ENCODE peak calls at places on chromosomes 16 and 17, in nine cellular contexts. One of them, this sample, is unnamed.

GRCh38 chr16:67399218-67399733 is 6.0 kb upstream of the TPPP3 start:
- DNase-seq in cardiac muscle cell: peak; percentile 33
- DNase-seq in left ventricle myocardium inferior: no peak
- DNase-seq in ascending aorta: no peak
- DNase-seq in HCT116: no peak
- DNase-seq in K562: peak; percentile 75
- DNase-seq in neural progenitor cell: peak; percentile 90
- DNase-seq in PC-3: peak; percentile 17
- DNase-seq in esophagus squamous epithelium: no peak
- DNase-seq in this sample: no peak

GRCh38 chr16:19088341-19088916 is 21.0 kb downstream of the COQ7 start:
- DNase-seq in cardiac muscle cell: no peak
- DNase-seq in left ventricle myocardium inferior: no peak
- DNase-seq in ascending aorta: no peak
- DNase-seq in HCT116: no peak
- DNase-seq in K562: no peak
- DNase-seq in neural progenitor cell: no peak
- DNase-seq in PC-3: no peak
- DNase-seq in esophagus squamous epithelium: no peak
- DNase-seq in this sample: no peak

GRCh38 chr16:11857161-11857560 is 5.8 kb upstream of the RSL1D1 start:
- DNase-seq in cardiac muscle cell: no peak
- DNase-seq in left ventricle myocardium inferior: no peak
- DNase-seq in ascending aorta: no peak
- DNase-seq in HCT116: no peak
- DNase-seq in K562: no peak
- DNase-seq in neural progenitor cell: no peak
- DNase-seq in PC-3: peak; percentile 24
- DNase-seq in esophagus squamous epithelium: no peak
- DNase-seq in this sample: no peak

GRCh38 chr16:88939814-88940195 is 37.2 kb downstream of the CBFA2T3 start:
- DNase-seq in cardiac muscle cell: no peak
- DNase-seq in left ventricle myocardium inferior: peak; percentile 67
- DNase-seq in ascending aorta: no peak
- DNase-seq in HCT116: no peak
- DNase-seq in K562: no peak
- DNase-seq in neural progenitor cell: no peak
- DNase-seq in PC-3: no peak
- DNase-seq in esophagus squamous epithelium: no peak
- DNase-seq in this sample: no peak

GRCh38 chr17:49521521-49522185 is 26.6 kb downstream of the NGFR start:
- DNase-seq in cardiac muscle cell: peak; percentile 51
- DNase-seq in left ventricle myocardium inferior: no peak
- DNase-seq in ascending aorta: no peak
- DNase-seq in HCT116: no peak
- DNase-seq in K562: no peak
- DNase-seq in neural progenitor cell: no peak
- DNase-seq in PC-3: no peak
- DNase-seq in esophagus squamous epithelium: no peak
- DNase-seq in this sample: no peak

GRCh38 chr17:32118835-32119234 is 23.5 kb upstream of the RHOT1 start:
- DNase-seq in cardiac muscle cell: no peak
- DNase-seq in left ventricle myocardium inferior: no peak
- DNase-seq in ascending aorta: no peak
- DNase-seq in HCT116: no peak
- DNase-seq in K562: no peak
- DNase-seq in neural progenitor cell: no peak
- DNase-seq in PC-3: no peak
- DNase-seq in esophagus squamous epithelium: no peak
- DNase-seq in this sample: no peak

GRCh38 chr16:4660454-4661007 is 32.8 kb upstream of the NUDT16L1 start:
- DNase-seq in cardiac muscle cell: peak; percentile 64
- DNase-seq in left ventricle myocardium inferior: peak; percentile 51
- DNase-seq in ascending aorta: no peak
- DNase-seq in HCT116: no peak
- DNase-seq in K562: peak; percentile 19
- DNase-seq in neural progenitor cell: no peak
- DNase-seq in PC-3: no peak
- DNase-seq in esophagus squamous epithelium: no peak
- DNase-seq in this sample: no peak

GRCh38 chr16:22903716-22904115 is 89.8 kb downstream of the HS3ST2 start:
- DNase-seq in cardiac muscle cell: no peak
- DNase-seq in left ventricle myocardium inferior: no peak
- DNase-seq in ascending aorta: no peak
- DNase-seq in HCT116: no peak
- DNase-seq in K562: no peak
- DNase-seq in neural progenitor cell: no peak
- DNase-seq in PC-3: no peak
- DNase-seq in esophagus squamous epithelium: no peak
- DNase-seq in this sample: no peak

GRCh38 chr16:82694239-82694874 is 67.6 kb downstream of the CDH13 start:
- DNase-seq in cardiac muscle cell: peak; percentile 43
- DNase-seq in left ventricle myocardium inferior: no peak
- DNase-seq in ascending aorta: no peak
- DNase-seq in HCT116: no peak
- DNase-seq in K562: no peak
- DNase-seq in neural progenitor cell: no peak
- DNase-seq in PC-3: peak; percentile 67
- DNase-seq in esophagus squamous epithelium: no peak
- DNase-seq in this sample: no peak

GRCh38 chr16:84582958-84583516 is 34.8 kb downstream of the COTL1 start:
- DNase-seq in cardiac muscle cell: peak; percentile 77
- DNase-seq in left ventricle myocardium inferior: no peak
- DNase-seq in ascending aorta: no peak
- DNase-seq in HCT116: no peak
- DNase-seq in K562: no peak
- DNase-seq in neural progenitor cell: no peak
- DNase-seq in PC-3: no peak
- DNase-seq in esophagus squamous epithelium: no peak
- DNase-seq in this sample: no peak

GRCh38 chr16:56824335-56824734 is 40.7 kb upstream of the SLC12A3 start:
- DNase-seq in cardiac muscle cell: no peak
- DNase-seq in left ventricle myocardium inferior: peak; percentile 16
- DNase-seq in ascending aorta: no peak
- DNase-seq in HCT116: no peak
- DNase-seq in K562: no peak
- DNase-seq in neural progenitor cell: peak; percentile 52
- DNase-seq in PC-3: no peak
- DNase-seq in esophagus squamous epithelium: no peak
- DNase-seq in this sample: no peak

GRCh38 chr16:10729649-10730048 is 14.0 kb upstream of the NUBP1 start:
- DNase-seq in cardiac muscle cell: peak; percentile 43
- DNase-seq in left ventricle myocardium inferior: no peak
- DNase-seq in ascending aorta: no peak
- DNase-seq in HCT116: peak; percentile 54
- DNase-seq in K562: no peak
- DNase-seq in neural progenitor cell: peak; percentile 16
- DNase-seq in PC-3: peak; percentile 89
- DNase-seq in esophagus squamous epithelium: no peak
- DNase-seq in this sample: no peak

GRCh38 chr16:55944377-55944802 is 69.2 kb upstream of the CES5A start:
- DNase-seq in cardiac muscle cell: peak; percentile 88
- DNase-seq in left ventricle myocardium inferior: peak; percentile 61
- DNase-seq in ascending aorta: peak; percentile 10
- DNase-seq in HCT116: peak; percentile 23
- DNase-seq in K562: peak; percentile 67
- DNase-seq in neural progenitor cell: peak; percentile 79
- DNase-seq in PC-3: peak; percentile 59
- DNase-seq in esophagus squamous epithelium: no peak
- DNase-seq in this sample: peak; percentile 8

GRCh38 chr17:65388911-65389310 is 172.5 kb downstream of the AXIN2 start:
- DNase-seq in cardiac muscle cell: no peak
- DNase-seq in left ventricle myocardium inferior: no peak
- DNase-seq in ascending aorta: no peak
- DNase-seq in HCT116: no peak
- DNase-seq in K562: no peak
- DNase-seq in neural progenitor cell: no peak
- DNase-seq in PC-3: no peak
- DNase-seq in esophagus squamous epithelium: no peak
- DNase-seq in this sample: no peak

GRCh38 chr17:82216301-82217119 is 3.9 kb upstream of the CCDC57 start:
- DNase-seq in cardiac muscle cell: peak; percentile 87
- DNase-seq in left ventricle myocardium inferior: peak; percentile 66
- DNase-seq in ascending aorta: peak; percentile 67
- DNase-seq in HCT116: peak; percentile 85
- DNase-seq in K562: no peak
- DNase-seq in neural progenitor cell: no peak
- DNase-seq in PC-3: peak; percentile 92
- DNase-seq in esophagus squamous epithelium: no peak
- DNase-seq in this sample: no peak

GRCh38 chr17:61809816-61810392 is 53.4 kb downstream of the BRIP1 start:
- DNase-seq in cardiac muscle cell: peak; percentile 78
- DNase-seq in left ventricle myocardium inferior: no peak
- DNase-seq in ascending aorta: no peak
- DNase-seq in HCT116: no peak
- DNase-seq in K562: no peak
- DNase-seq in neural progenitor cell: no peak
- DNase-seq in PC-3: peak; percentile 73
- DNase-seq in esophagus squamous epithelium: no peak
- DNase-seq in this sample: no peak

GRCh38 chr17:77461277-77462057 is 320.7 kb downstream of the SEC14L1 start:
- DNase-seq in cardiac muscle cell: no peak
- DNase-seq in left ventricle myocardium inferior: no peak
- DNase-seq in ascending aorta: no peak
- DNase-seq in HCT116: no peak
- DNase-seq in K562: no peak
- DNase-seq in neural progenitor cell: no peak
- DNase-seq in PC-3: no peak
- DNase-seq in esophagus squamous epithelium: no peak
- DNase-seq in this sample: no peak

GRCh38 chr16:48201515-48202201 is 42.4 kb upstream of the LONP2 start:
- DNase-seq in cardiac muscle cell: no peak
- DNase-seq in left ventricle myocardium inferior: no peak
- DNase-seq in ascending aorta: no peak
- DNase-seq in HCT116: no peak
- DNase-seq in K562: no peak
- DNase-seq in neural progenitor cell: no peak
- DNase-seq in PC-3: no peak
- DNase-seq in esophagus squamous epithelium: no peak
- DNase-seq in this sample: no peak
- H3K4me1 ChIP-seq in cardiac muscle cell: no peaks in the 10 kb centered on the region
- H3K4me1 ChIP-seq in left ventricle myocardium inferior: no peaks in the 10 kb centered on the region
- H3K4me1 ChIP-seq in ascending aorta: no peaks in the 10 kb centered on the region
- H3K4me1 ChIP-seq in HCT116: peaks cover 3% of the 10 kb centered on the region
- H3K4me1 ChIP-seq in K562: peaks cover 5% of the 10 kb centered on the region
- H3K4me1 ChIP-seq in neural progenitor cell: no peaks in the 10 kb centered on the region
- H3K4me1 ChIP-seq in PC-3: no peaks in the 10 kb centered on the region
- H3K4me1 ChIP-seq in esophagus squamous epithelium: no peaks in the 10 kb centered on the region
- H3K4me1 ChIP-seq in this sample: no peaks in the 10 kb centered on the region

DNA sequence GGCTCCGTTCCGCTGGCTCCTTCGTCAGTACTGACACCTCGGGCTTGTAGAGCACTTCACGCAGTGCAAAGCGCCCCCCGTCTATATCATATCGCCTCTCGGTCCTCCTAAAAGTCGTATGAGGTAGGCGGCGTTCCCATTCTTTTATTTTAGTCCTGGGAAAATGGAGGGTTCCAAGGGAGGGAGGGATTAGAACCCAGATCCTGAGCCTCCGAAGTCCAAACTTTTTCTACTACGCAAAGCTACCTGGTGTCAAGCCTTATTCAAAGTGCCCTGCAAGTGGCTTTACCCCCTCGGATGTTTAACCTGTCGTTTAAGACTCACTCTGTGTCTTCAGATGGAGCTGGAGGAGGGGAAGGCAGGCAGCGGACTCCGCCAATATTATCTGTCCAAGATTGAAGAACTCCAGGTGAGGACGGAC is 348 bp upstream of the FTSJ3 start:
- DNase-seq in cardiac muscle cell: no peak
- DNase-seq in left ventricle myocardium inferior: no peak
- DNase-seq in ascending aorta: no peak
- DNase-seq in HCT116: no peak
- DNase-seq in K562: peak; percentile 25
- DNase-seq in neural progenitor cell: no peak
- DNase-seq in PC-3: no peak
- DNase-seq in esophagus squamous epithelium: no peak
- DNase-seq in this sample: no peak
- TF ChIP-seq CTCF in cardiac muscle cell: no peak
- TF ChIP-seq CTCF in left ventricle myocardium inferior: no peak
- TF ChIP-seq CTCF in ascending aorta: no peak
- TF ChIP-seq CTCF in HCT116: no peak
- TF ChIP-seq CTCF in K562: no peak
- TF ChIP-seq CTCF in neural progenitor cell: no peak
- TF ChIP-seq CTCF in PC-3: peak; percentile 10
- TF ChIP-seq CTCF in esophagus squamous epithelium: no peak
- TF ChIP-seq CTCF in this sample: no peak

DNA sequence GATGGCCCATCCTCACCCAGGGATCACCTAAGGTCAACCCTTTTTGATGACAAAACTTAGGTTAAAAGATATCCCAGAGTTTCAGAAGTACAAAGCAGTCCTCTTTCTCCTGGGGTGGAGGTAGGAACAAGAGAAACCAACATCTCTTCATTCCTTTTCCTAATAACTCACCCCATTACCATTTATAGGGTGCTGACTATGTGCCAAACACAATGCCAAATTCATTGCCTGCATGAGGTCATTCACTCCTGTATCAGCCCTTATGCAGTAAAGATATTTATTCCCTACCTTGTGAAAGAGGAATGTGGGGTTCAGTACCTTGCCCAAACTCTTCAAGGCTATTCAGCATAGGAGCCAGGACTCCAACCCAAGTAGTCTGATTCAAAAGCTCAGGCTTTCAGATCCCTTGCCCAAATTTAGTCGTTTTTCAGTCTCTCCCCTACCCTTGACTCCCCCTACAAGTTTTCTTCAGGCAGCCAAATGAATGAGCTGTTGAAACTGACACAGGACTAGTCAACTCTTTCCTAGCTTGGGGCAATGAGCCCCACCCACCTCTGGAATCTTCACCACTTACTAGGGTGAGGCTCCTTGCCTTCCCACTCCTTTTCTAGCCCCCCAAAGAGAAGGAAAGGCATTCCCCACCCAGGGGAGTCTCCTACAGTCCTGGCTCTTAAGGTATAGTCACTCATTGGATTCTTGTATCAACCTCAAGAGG is 5.9 kb downstream of the KRT14 start:
- DNase-seq in cardiac muscle cell: no peak
- DNase-seq in left ventricle myocardium inferior: no peak
- DNase-seq in ascending aorta: no peak
- DNase-seq in HCT116: no peak
- DNase-seq in K562: no peak
- DNase-seq in neural progenitor cell: no peak
- DNase-seq in PC-3: peak; percentile 52
- DNase-seq in esophagus squamous epithelium: no peak
- DNase-seq in this sample: no peak
- H3K4me1 ChIP-seq in cardiac muscle cell: peaks cover 7% of the 10 kb centered on the region
- H3K4me1 ChIP-seq in left ventricle myocardium inferior: no peaks in the 10 kb centered on the region
- H3K4me1 ChIP-seq in ascending aorta: peaks cover 5% of the 10 kb centered on the region
- H3K4me1 ChIP-seq in HCT116: peaks cover 49% of the 10 kb centered on the region
- H3K4me1 ChIP-seq in K562: peaks cover 9% of the 10 kb centered on the region
- H3K4me1 ChIP-seq in neural progenitor cell: peaks cover 4% of the 10 kb centered on the region
- H3K4me1 ChIP-seq in PC-3: peaks cover 29% of the 10 kb centered on the region
- H3K4me1 ChIP-seq in esophagus squamous epithelium: peaks cover 79% of the 10 kb centered on the region
- H3K4me1 ChIP-seq in this sample: peaks cover 3% of the 10 kb centered on the region

DNA sequence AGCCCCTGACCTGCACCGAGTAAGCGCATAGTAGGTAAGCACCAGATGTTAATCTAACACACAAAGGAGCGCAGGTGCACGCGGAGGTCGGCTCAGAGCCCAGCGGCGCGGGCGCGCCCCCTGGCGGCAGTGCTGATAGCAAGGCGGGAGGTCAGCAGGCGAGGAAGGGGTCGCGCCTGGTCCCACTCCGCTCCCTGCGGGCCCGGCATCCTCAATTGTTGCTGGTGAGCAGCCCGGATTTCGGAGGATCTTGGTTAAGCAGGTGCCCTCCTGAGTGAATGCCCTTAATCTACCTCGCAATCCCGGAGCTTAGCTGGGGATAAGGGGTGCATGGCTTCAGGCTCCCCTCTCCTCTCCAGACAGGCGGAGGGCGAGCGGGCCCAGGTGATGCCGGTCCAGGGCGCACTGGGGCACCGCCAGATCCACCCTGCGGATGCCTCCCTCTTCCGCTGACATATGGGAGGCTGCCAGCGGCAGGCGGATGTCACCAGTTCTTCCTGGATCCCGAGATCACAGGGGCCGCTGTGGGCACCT is 4.0 kb upstream of the WNT3 start:
- DNase-seq in cardiac muscle cell: no peak
- DNase-seq in left ventricle myocardium inferior: no peak
- DNase-seq in ascending aorta: no peak
- DNase-seq in HCT116: peak; percentile 12
- DNase-seq in K562: peak; percentile 73
- DNase-seq in neural progenitor cell: no peak
- DNase-seq in PC-3: peak; percentile 55
- DNase-seq in esophagus squamous epithelium: no peak
- DNase-seq in this sample: no peak
- TF ChIP-seq CTCF in cardiac muscle cell: peak; percentile 57
- TF ChIP-seq CTCF in left ventricle myocardium inferior: peak; percentile 58
- TF ChIP-seq CTCF in ascending aorta: peak; percentile 35
- TF ChIP-seq CTCF in HCT116: peak; percentile 98
- TF ChIP-seq CTCF in K562: peak; percentile 88
- TF ChIP-seq CTCF in neural progenitor cell: peak; percentile 67
- TF ChIP-seq CTCF in PC-3: peak; percentile 95
- TF ChIP-seq CTCF in esophagus squamous epithelium: peak; percentile 79
- TF ChIP-seq CTCF in this sample: peak; percentile 19